ENCODE peak calls at places on chromosomes 6 and 20, in four cellular contexts. S is uterus, K is K562, J is H9. Y is an unnamed sample.

GRCh38 chr20:8389381-8390368 is 257.6 kb downstream of the PLCB1 start:
- DNase-seq in J (no peak), K (peak; percentile 3), S (no peak), Y (no peak)

GRCh38 chr6:38973178-38974057 is 75.2 kb upstream of the GLP1R start:
- DNase-seq in S (no peak), J (no peak), K (peak; percentile 72), Y (peak; percentile 51)

GRCh38 chr20:35326732-35327073 is 34.5 kb upstream of the FAM83C start:
- DNase-seq in K (no peak), S (no peak), J (no peak), Y (no peak)

GRCh38 chr20:51570755-51571469 is 28.4 kb upstream of the NFATC2 start:
- DNase-seq in J (no peak), S (no peak), K (no peak), Y (no peak)

GRCh38 chr20:4795394-4795793 is 73.7 kb downstream of the PRND start:
- DNase-seq in S (no peak), J (peak; percentile 56), K (peak; percentile 36), Y (no peak)

GRCh38 chr20:20425785-20426471 is 58.0 kb downstream of the INSM1 start:
- DNase-seq in K (no peak), J (no peak), S (no peak), Y (no peak)

GRCh38 chr20:3158968-3159431 is 665 bp downstream of the FASTKD5 start:
- DNase-seq in S (no peak), J (no peak), K (peak; percentile 56), Y (no peak)

GRCh38 chr6:80333342-80333741 is 226.9 kb downstream of the BCKDHB start:
- DNase-seq in K (no peak), S (no peak), J (no peak), Y (no peak)

GRCh38 chr6:146551545-146551944 is 7.9 kb downstream of the RAB32 start:
- DNase-seq in K (no peak), J (no peak), S (no peak), Y (no peak)

GRCh38 chr6:141415896-141416295 is 716.8 kb upstream of the GJE1 start:
- DNase-seq in K (no peak), J (no peak), S (no peak), Y (no peak)

DNA sequence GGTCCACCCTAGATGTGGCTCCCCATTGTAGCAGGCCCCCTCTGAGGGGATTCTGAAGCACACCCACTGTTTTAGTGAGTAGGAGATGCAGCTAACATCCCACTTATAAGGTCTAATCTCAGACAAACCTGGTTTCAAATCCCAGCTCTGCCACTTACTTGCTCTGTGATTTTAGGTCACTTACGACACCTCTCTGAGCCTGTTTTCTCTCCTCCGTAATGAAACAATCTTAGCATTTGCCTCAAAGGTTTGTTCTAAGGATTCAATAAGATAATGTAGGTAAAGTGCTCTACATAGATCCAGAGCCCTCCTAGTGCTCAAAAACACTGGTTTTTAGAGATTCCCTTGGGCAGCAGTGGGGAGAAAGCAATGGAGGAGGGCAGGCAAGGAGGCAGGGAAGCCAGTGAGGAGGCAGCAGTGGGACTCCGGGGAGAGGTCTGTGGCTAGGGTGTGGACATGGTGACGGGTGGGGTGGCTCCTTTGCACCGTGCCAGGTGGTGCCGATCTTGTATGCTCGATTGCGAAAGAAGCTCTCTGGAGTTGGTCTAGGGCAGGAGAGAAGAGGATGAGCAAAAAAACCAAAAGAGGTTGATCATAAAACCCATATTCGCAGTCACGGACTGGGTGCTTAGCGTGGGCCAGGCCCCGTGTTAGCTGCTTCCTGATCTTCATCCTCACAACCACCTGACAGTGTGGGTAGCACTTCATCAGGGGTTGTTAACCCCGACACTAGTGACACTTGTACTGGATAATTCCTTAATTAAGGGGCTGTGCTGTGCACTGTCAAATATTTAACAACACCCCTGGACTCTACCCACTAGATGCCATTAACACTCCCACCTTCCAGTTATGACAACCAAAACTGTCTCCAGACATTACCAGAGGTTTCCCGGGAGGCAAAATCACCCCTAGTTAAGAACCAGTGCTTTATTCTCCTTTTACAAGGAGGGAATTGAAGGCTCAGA is 16.8 kb upstream of the PTGIS start:
- DNase-seq in S (no peak), J (no peak), K (no peak), Y (no peak)
- H3K27ac ChIP-seq in S (peak overlapping the region; percentile 95), J (no peak overlapping the region), K (no peak overlapping the region), Y (peak overlapping the region; percentile 49)

GRCh38 chr6:152598858-152599537 is 38.2 kb downstream of the SYNE1 start:
- DNase-seq in S (no peak), K (no peak), J (no peak), Y (no peak)

GRCh38 chr6:152598421-152598820 is 38.7 kb downstream of the SYNE1 start:
- DNase-seq in J (no peak), K (no peak), S (no peak), Y (no peak)

GRCh38 chr6:152594726-152595125 is 42.4 kb downstream of the SYNE1 start:
- DNase-seq in J (no peak), K (no peak), S (no peak), Y (no peak)

GRCh38 chr6:152596706-152597105 is 40.5 kb downstream of the SYNE1 start:
- DNase-seq in S (no peak), K (no peak), J (no peak), Y (no peak)

GRCh38 chr6:152595507-152595906 is 41.7 kb downstream of the SYNE1 start:
- DNase-seq in K (no peak), S (no peak), J (no peak), Y (no peak)
- TF ChIP-seq CTCF in K (no peak), S (peak; percentile 39), J (peak; percentile 66), Y (no peak)

DNA sequence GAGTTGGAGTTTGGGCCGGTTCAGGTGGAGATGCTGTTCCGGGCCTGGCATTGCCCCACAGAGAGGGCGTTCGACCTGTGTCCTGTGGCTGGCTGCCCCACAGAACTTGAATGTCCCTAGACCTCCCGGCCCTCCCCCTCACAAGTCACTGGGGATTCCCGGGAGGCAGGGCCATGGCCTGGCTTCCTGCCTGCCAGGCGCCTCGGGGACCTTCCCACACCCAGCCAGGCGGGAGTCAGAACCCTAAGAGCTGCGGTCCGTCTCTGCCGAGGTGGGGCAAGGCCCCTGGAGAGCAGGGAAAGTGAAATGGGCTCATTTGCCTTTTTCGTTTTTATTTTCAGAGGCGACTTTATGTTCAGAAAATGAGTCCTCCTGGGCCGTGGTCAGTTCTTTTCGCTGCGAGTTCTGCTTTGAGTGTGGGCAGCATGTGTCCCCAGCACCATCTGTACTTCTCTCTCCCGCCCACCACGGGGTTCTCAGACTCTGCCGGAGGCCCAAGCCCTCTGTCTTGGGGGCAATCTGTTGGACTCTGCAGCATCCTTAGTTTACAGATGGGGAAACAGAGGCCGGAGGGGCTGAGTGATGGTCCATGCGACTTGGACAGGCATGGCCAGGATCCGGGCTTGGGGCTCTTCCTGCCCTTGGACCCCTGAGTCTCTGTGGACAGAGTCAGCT is 8.5 kb downstream of the RBM38 start:
- DNase-seq in K (no peak), J (no peak), S (no peak), Y (no peak)
- H3K27ac ChIP-seq in K (no peak overlapping the region), J (no peak overlapping the region), S (peak overlapping the region; percentile 78), Y (peak overlapping the region; percentile 67)

GRCh38 chr6:104795363-104795762 is 64.4 kb downstream of the HACE1 start:
- DNase-seq in J (no peak), K (no peak), S (no peak), Y (no peak)

GRCh38 chr6:104784884-104785283 is 74.8 kb downstream of the HACE1 start:
- DNase-seq in S (no peak), K (no peak), J (no peak), Y (no peak)

GRCh38 chr6:104787305-104787704 is 72.4 kb downstream of the HACE1 start:
- DNase-seq in S (no peak), K (no peak), J (no peak), Y (no peak)

GRCh38 chr6:104788400-104788799 is 71.3 kb downstream of the HACE1 start:
- DNase-seq in J (no peak), K (no peak), S (no peak), Y (no peak)

GRCh38 chr6:104789770-104790190 is 69.9 kb downstream of the HACE1 start:
- DNase-seq in J (no peak), S (no peak), K (peak; percentile 17), Y (no peak)
- TF ChIP-seq CTCF in J (peak; percentile 49), S (no peak), K (peak; percentile 56), Y (no peak)

GRCh38 chr6:3867616-3868502 is 18.7 kb downstream of the FAM50B start:
- DNase-seq in J (no peak), S (no peak), K (no peak), Y (no peak)
- H3K27ac ChIP-seq in J (no peak overlapping the region), S (no peak overlapping the region), K (no peak overlapping the region), Y (no peak overlapping the region)

GRCh38 chr20:402898-403581 is 5.1 kb upstream of the RBCK1 start:
- DNase-seq in S (no peak), K (no peak), J (no peak), Y (no peak)

GRCh38 chr20:402496-402885 is 5.6 kb upstream of the RBCK1 start:
- DNase-seq in S (no peak), J (no peak), K (no peak), Y (no peak)

GRCh38 chr20:401682-402495 is 6.2 kb upstream of the RBCK1 start:
- DNase-seq in K (no peak), J (no peak), S (no peak), Y (no peak)

GRCh38 chr20:404088-404487 is 4.0 kb upstream of the RBCK1 start:
- DNase-seq in K (no peak), S (no peak), J (no peak), Y (no peak)

GRCh38 chr20:403582-403957 is 4.5 kb upstream of the RBCK1 start:
- DNase-seq in J (no peak), S (no peak), K (no peak), Y (no peak)
- TF ChIP-seq CTCF in J (no peak), S (no peak), K (no peak), Y (no peak)

GRCh38 chr6:37017606-37018005 is 12.2 kb downstream of the FGD2 start:
- DNase-seq in S (no peak), K (no peak), J (no peak), Y (no peak)

GRCh38 chr6:37019065-37019450 is 13.6 kb downstream of the FGD2 start:
- DNase-seq in K (no peak), J (no peak), S (no peak), Y (peak; percentile 44)

GRCh38 chr6:37016995-37017394 is 11.5 kb downstream of the FGD2 start:
- DNase-seq in J (no peak), K (no peak), S (no peak), Y (no peak)

GRCh38 chr6:37020426-37021211 is 15.2 kb downstream of the FGD2 start:
- DNase-seq in S (no peak), K (no peak), J (peak; percentile 73), Y (no peak)

DNA sequence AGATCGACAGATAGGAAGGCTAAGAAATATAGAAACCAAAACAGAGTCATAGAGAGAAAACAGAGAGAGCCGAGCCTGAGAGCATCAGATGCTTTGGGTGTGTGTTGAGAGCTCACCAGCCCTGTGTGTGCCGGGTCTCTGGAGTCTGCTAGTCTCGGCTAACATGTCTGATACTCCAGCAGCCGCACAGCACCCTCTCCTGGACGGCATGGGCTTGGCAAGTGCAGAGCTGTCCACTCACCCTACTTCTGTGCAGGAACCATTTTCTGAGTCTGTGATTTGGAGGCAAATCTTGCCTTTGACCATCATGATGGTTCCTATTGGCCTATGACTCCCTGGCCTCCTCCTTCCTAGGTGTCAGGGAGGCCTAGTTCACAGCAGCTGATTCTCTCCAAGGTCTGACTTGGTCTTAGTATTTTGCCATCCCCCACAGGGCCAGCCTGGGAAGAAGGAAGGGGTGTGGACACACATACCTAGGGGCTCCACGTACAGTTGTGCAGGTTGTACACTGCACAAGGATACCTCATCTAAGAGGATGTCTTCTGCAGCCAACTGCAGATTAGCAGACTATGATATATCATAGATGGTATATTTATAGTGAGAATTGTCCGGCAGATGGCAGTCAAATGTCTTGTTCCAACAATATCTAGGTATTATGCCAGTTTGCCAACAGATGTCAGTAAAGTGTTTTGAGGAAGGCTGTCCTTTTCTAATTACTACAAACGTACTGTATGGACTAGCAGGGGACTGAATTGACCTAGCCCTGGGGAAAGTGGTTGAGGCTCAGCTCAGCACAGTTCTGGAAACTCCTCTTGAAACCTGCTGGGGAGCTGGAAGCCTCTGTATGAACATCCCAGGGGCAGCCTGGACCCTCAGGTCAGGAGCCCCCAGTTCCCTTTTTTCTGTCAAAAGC is 13.0 kb downstream of the FGD2 start:
- DNase-seq in K (peak; percentile 89), J (peak; percentile 93), S (peak; percentile 90), Y (peak; percentile 90)
- H3K27ac ChIP-seq in K (peak overlapping the region; percentile 25), J (no peak overlapping the region), S (peak overlapping the region; percentile 14), Y (peak overlapping the region; percentile 42)

Y was measured in prostate gland.